ENCODE peak calls at places on chromosomes 11 and 22, in ten cellular contexts. One of them, this sample, is unnamed.
A peak's percentile ranks its signal among the peaks of the same experiment; 100 is the strongest.

GRCh38 chr11:33970984-33971466 is 79.1 kb upstream of the LMO2 start:
- DNase-seq in tibial nerve: no peak
- DNase-seq in heart left ventricle: peak; percentile 49
- DNase-seq in psoas muscle: peak; percentile 29
- DNase-seq in cardiac muscle cell: peak; percentile 70
- DNase-seq in adrenal gland: peak; percentile 72
- DNase-seq in left ventricle myocardium inferior: no peak
- DNase-seq in BE2C: peak; percentile 43
- DNase-seq in thoracic aorta: peak; percentile 4
- DNase-seq in neural progenitor cell: peak; percentile 70
- DNase-seq in this sample: no peak

GRCh38 chr11:76978239-76978638 is 56.0 kb upstream of the B3GNT6 start:
- DNase-seq in psoas muscle: no peak
- DNase-seq in left ventricle myocardium inferior: no peak
- DNase-seq in adrenal gland: no peak
- DNase-seq in cardiac muscle cell: no peak
- DNase-seq in tibial nerve: no peak
- DNase-seq in thoracic aorta: no peak
- DNase-seq in heart left ventricle: no peak
- DNase-seq in BE2C: no peak
- DNase-seq in neural progenitor cell: no peak
- DNase-seq in this sample: no peak

GRCh38 chr11:65491163-65491465 is 7.7 kb upstream of the MALAT1 start:
- DNase-seq in adrenal gland: peak; percentile 37
- DNase-seq in BE2C: no peak
- DNase-seq in neural progenitor cell: no peak
- DNase-seq in left ventricle myocardium inferior: peak; percentile 17
- DNase-seq in psoas muscle: no peak
- DNase-seq in thoracic aorta: no peak
- DNase-seq in cardiac muscle cell: no peak
- DNase-seq in tibial nerve: no peak
- DNase-seq in heart left ventricle: no peak
- DNase-seq in this sample: no peak

GRCh38 chr11:130043575-130043974 is 26.1 kb upstream of the APLP2 start:
- DNase-seq in cardiac muscle cell: no peak
- DNase-seq in left ventricle myocardium inferior: no peak
- DNase-seq in adrenal gland: no peak
- DNase-seq in BE2C: no peak
- DNase-seq in thoracic aorta: no peak
- DNase-seq in heart left ventricle: no peak
- DNase-seq in neural progenitor cell: no peak
- DNase-seq in psoas muscle: no peak
- DNase-seq in tibial nerve: no peak
- DNase-seq in this sample: no peak

GRCh38 chr11:75820636-75821035 is 5.6 kb downstream of the UVRAG start:
- DNase-seq in heart left ventricle: no peak
- DNase-seq in neural progenitor cell: no peak
- DNase-seq in cardiac muscle cell: no peak
- DNase-seq in BE2C: no peak
- DNase-seq in adrenal gland: peak; percentile 70
- DNase-seq in left ventricle myocardium inferior: no peak
- DNase-seq in psoas muscle: no peak
- DNase-seq in tibial nerve: no peak
- DNase-seq in thoracic aorta: no peak
- DNase-seq in this sample: no peak

GRCh38 chr11:111911563-111912401 is at the start of gene CRYAB:
- DNase-seq in cardiac muscle cell: peak; percentile 66
- DNase-seq in BE2C: no peak
- DNase-seq in left ventricle myocardium inferior: peak; percentile 89
- DNase-seq in tibial nerve: peak; percentile 85
- DNase-seq in psoas muscle: peak; percentile 93
- DNase-seq in neural progenitor cell: peak; percentile 34
- DNase-seq in adrenal gland: peak; percentile 91
- DNase-seq in thoracic aorta: peak; percentile 87
- DNase-seq in heart left ventricle: peak; percentile 89
- DNase-seq in this sample: peak; percentile 83

GRCh38 chr22:18110194-18110943 is at the start of gene TUBA8:
- DNase-seq in cardiac muscle cell: peak; percentile 66
- DNase-seq in neural progenitor cell: peak; percentile 72
- DNase-seq in heart left ventricle: peak; percentile 61
- DNase-seq in tibial nerve: no peak
- DNase-seq in psoas muscle: peak; percentile 75
- DNase-seq in thoracic aorta: peak; percentile 10
- DNase-seq in BE2C: peak; percentile 40
- DNase-seq in adrenal gland: peak; percentile 45
- DNase-seq in left ventricle myocardium inferior: peak; percentile 65
- DNase-seq in this sample: peak; percentile 51

GRCh38 chr11:107882095-107882820 is 23.7 kb upstream of the SLC35F2 start:
- DNase-seq in tibial nerve: no peak
- DNase-seq in psoas muscle: no peak
- DNase-seq in adrenal gland: no peak
- DNase-seq in BE2C: no peak
- DNase-seq in left ventricle myocardium inferior: no peak
- DNase-seq in heart left ventricle: no peak
- DNase-seq in cardiac muscle cell: no peak
- DNase-seq in neural progenitor cell: no peak
- DNase-seq in thoracic aorta: no peak
- DNase-seq in this sample: no peak

GRCh38 chr11:46348566-46348981 is 1.3 kb downstream of the DGKZ start:
- DNase-seq in psoas muscle: no peak
- DNase-seq in cardiac muscle cell: peak; percentile 54
- DNase-seq in tibial nerve: no peak
- DNase-seq in left ventricle myocardium inferior: no peak
- DNase-seq in BE2C: no peak
- DNase-seq in heart left ventricle: no peak
- DNase-seq in adrenal gland: no peak
- DNase-seq in neural progenitor cell: no peak
- DNase-seq in thoracic aorta: no peak
- DNase-seq in this sample: no peak

GRCh38 chr11:104653011-104653806 is 245.1 kb downstream of the CASP12 start:
- DNase-seq in tibial nerve: no peak
- DNase-seq in thoracic aorta: no peak
- DNase-seq in heart left ventricle: no peak
- DNase-seq in adrenal gland: peak; percentile 53
- DNase-seq in neural progenitor cell: no peak
- DNase-seq in left ventricle myocardium inferior: no peak
- DNase-seq in cardiac muscle cell: no peak
- DNase-seq in BE2C: peak; percentile 37
- DNase-seq in psoas muscle: no peak
- DNase-seq in this sample: no peak

GRCh38 chr11:92751594-92751993 is 217.9 kb upstream of the MTNR1B start:
- DNase-seq in adrenal gland: no peak
- DNase-seq in cardiac muscle cell: no peak
- DNase-seq in neural progenitor cell: no peak
- DNase-seq in psoas muscle: no peak
- DNase-seq in BE2C: no peak
- DNase-seq in tibial nerve: no peak
- DNase-seq in heart left ventricle: no peak
- DNase-seq in left ventricle myocardium inferior: no peak
- DNase-seq in thoracic aorta: no peak
- DNase-seq in this sample: no peak

GRCh38 chr22:37043828-37044538 is 7.6 kb upstream of the KCTD17 start:
- DNase-seq in adrenal gland: peak; percentile 81
- DNase-seq in thoracic aorta: no peak
- DNase-seq in tibial nerve: no peak
- DNase-seq in psoas muscle: peak; percentile 52
- DNase-seq in cardiac muscle cell: peak; percentile 71
- DNase-seq in left ventricle myocardium inferior: peak; percentile 58
- DNase-seq in neural progenitor cell: peak; percentile 55
- DNase-seq in BE2C: peak; percentile 84
- DNase-seq in heart left ventricle: peak; percentile 54
- DNase-seq in this sample: no peak

GRCh38 chr22:48844096-48844675 is 983.5 kb downstream of the BRD1 start:
- DNase-seq in psoas muscle: no peak
- DNase-seq in left ventricle myocardium inferior: no peak
- DNase-seq in cardiac muscle cell: no peak
- DNase-seq in BE2C: no peak
- DNase-seq in adrenal gland: no peak
- DNase-seq in tibial nerve: no peak
- DNase-seq in heart left ventricle: no peak
- DNase-seq in thoracic aorta: no peak
- DNase-seq in neural progenitor cell: no peak
- DNase-seq in this sample: no peak

GRCh38 chr22:38760477-38761201 is 4.8 kb upstream of the SUN2 start:
- DNase-seq in neural progenitor cell: peak; percentile 45
- DNase-seq in thoracic aorta: no peak
- DNase-seq in BE2C: peak; percentile 91
- DNase-seq in adrenal gland: no peak
- DNase-seq in psoas muscle: no peak
- DNase-seq in cardiac muscle cell: peak; percentile 47
- DNase-seq in tibial nerve: no peak
- DNase-seq in heart left ventricle: no peak
- DNase-seq in left ventricle myocardium inferior: no peak
- DNase-seq in this sample: no peak

GRCh38 chr22:27045103-27045940 is 387.9 kb downstream of the MIAT start:
- DNase-seq in heart left ventricle: no peak
- DNase-seq in cardiac muscle cell: no peak
- DNase-seq in thoracic aorta: no peak
- DNase-seq in neural progenitor cell: no peak
- DNase-seq in tibial nerve: no peak
- DNase-seq in psoas muscle: no peak
- DNase-seq in left ventricle myocardium inferior: no peak
- DNase-seq in BE2C: no peak
- DNase-seq in adrenal gland: no peak
- DNase-seq in this sample: no peak

GRCh38 chr11:134047586-134047999 is 21.3 kb upstream of the JAM3 start:
- DNase-seq in thoracic aorta: peak; percentile 88
- DNase-seq in BE2C: peak; percentile 62
- DNase-seq in neural progenitor cell: no peak
- DNase-seq in tibial nerve: peak; percentile 76
- DNase-seq in heart left ventricle: peak; percentile 72
- DNase-seq in adrenal gland: peak; percentile 83
- DNase-seq in psoas muscle: peak; percentile 84
- DNase-seq in cardiac muscle cell: no peak
- DNase-seq in left ventricle myocardium inferior: peak; percentile 81
- DNase-seq in this sample: peak; percentile 88

GRCh38 chr11:124877631-124878496 is 12.6 kb downstream of the ROBO3 start:
- DNase-seq in neural progenitor cell: no peak
- DNase-seq in heart left ventricle: no peak
- DNase-seq in tibial nerve: no peak
- DNase-seq in cardiac muscle cell: no peak
- DNase-seq in psoas muscle: no peak
- DNase-seq in adrenal gland: peak; percentile 26
- DNase-seq in left ventricle myocardium inferior: no peak
- DNase-seq in BE2C: no peak
- DNase-seq in thoracic aorta: no peak
- DNase-seq in this sample: no peak

GRCh38 chr22:25626146-25626992 is 61.9 kb downstream of the GRK3 start:
- DNase-seq in cardiac muscle cell: no peak
- DNase-seq in adrenal gland: no peak
- DNase-seq in heart left ventricle: no peak
- DNase-seq in left ventricle myocardium inferior: no peak
- DNase-seq in BE2C: no peak
- DNase-seq in neural progenitor cell: no peak
- DNase-seq in tibial nerve: no peak
- DNase-seq in thoracic aorta: no peak
- DNase-seq in psoas muscle: no peak
- DNase-seq in this sample: no peak

GRCh38 chr22:43884600-43885318 is 7.1 kb downstream of the PNPLA5 start:
- DNase-seq in thoracic aorta: no peak
- DNase-seq in adrenal gland: peak; percentile 71
- DNase-seq in neural progenitor cell: peak; percentile 77
- DNase-seq in left ventricle myocardium inferior: peak; percentile 59
- DNase-seq in BE2C: peak; percentile 82
- DNase-seq in heart left ventricle: peak; percentile 38
- DNase-seq in tibial nerve: peak; percentile 49
- DNase-seq in cardiac muscle cell: peak; percentile 68
- DNase-seq in psoas muscle: peak; percentile 68
- DNase-seq in this sample: peak; percentile 81

DNA sequence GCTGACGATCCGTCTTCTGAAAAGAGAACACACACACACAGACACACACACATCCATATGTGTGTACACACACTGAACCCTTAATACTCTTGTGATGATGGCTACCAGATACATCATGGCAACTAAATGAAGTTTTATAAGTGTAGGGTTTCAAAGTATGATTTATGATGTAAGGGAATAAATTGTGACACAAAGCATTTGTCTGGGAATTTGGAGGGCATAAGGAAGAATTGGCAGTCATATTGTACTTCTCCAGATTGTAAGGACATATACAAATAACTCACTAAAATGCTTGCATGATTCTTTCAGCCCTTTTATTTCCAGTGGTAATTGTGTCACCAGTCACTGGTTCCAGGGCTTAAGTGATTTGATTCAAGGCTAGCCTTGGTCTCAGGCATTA is 299.4 kb upstream of the ANO5 start:
- DNase-seq in thoracic aorta: no peak
- DNase-seq in heart left ventricle: no peak
- DNase-seq in cardiac muscle cell: no peak
- DNase-seq in tibial nerve: no peak
- DNase-seq in BE2C: no peak
- DNase-seq in left ventricle myocardium inferior: no peak
- DNase-seq in adrenal gland: no peak
- DNase-seq in neural progenitor cell: no peak
- DNase-seq in psoas muscle: no peak
- DNase-seq in this sample: no peak
- H3K4me1 ChIP-seq in thoracic aorta: peaks cover 2% of the 10 kb centered on the region
- H3K4me1 ChIP-seq in heart left ventricle: no peaks in the 10 kb centered on the region
- H3K4me1 ChIP-seq in cardiac muscle cell: peaks cover 17% of the 10 kb centered on the region
- H3K4me1 ChIP-seq in tibial nerve: peaks cover 9% of the 10 kb centered on the region
- H3K4me1 ChIP-seq in BE2C: peaks cover 12% of the 10 kb centered on the region
- H3K4me1 ChIP-seq in left ventricle myocardium inferior: no peaks in the 10 kb centered on the region
- H3K4me1 ChIP-seq in adrenal gland: no peaks in the 10 kb centered on the region
- H3K4me1 ChIP-seq in neural progenitor cell: peaks cover 10% of the 10 kb centered on the region
- H3K4me1 ChIP-seq in psoas muscle: no peaks in the 10 kb centered on the region
- H3K4me1 ChIP-seq in this sample: no peaks in the 10 kb centered on the region

GRCh38 chr11:3641701-3642070 is at the start of gene ART5:
- DNase-seq in tibial nerve: no peak
- DNase-seq in neural progenitor cell: no peak
- DNase-seq in thoracic aorta: no peak
- DNase-seq in adrenal gland: no peak
- DNase-seq in heart left ventricle: no peak
- DNase-seq in psoas muscle: no peak
- DNase-seq in left ventricle myocardium inferior: no peak
- DNase-seq in cardiac muscle cell: no peak
- DNase-seq in BE2C: no peak
- DNase-seq in this sample: no peak
- H3K4me1 ChIP-seq in tibial nerve: peaks cover 21% of the 10 kb centered on the region
- H3K4me1 ChIP-seq in neural progenitor cell: peaks cover 5% of the 10 kb centered on the region
- H3K4me1 ChIP-seq in thoracic aorta: peaks cover 8% of the 10 kb centered on the region
- H3K4me1 ChIP-seq in adrenal gland: peaks cover 14% of the 10 kb centered on the region
- H3K4me1 ChIP-seq in heart left ventricle: peaks cover 24% of the 10 kb centered on the region
- H3K4me1 ChIP-seq in psoas muscle: peaks cover 33% of the 10 kb centered on the region
- H3K4me1 ChIP-seq in left ventricle myocardium inferior: peaks cover 39% of the 10 kb centered on the region
- H3K4me1 ChIP-seq in cardiac muscle cell: peaks cover 6% of the 10 kb centered on the region
- H3K4me1 ChIP-seq in BE2C: no peaks in the 10 kb centered on the region
- H3K4me1 ChIP-seq in this sample: peaks cover 6% of the 10 kb centered on the region

GRCh38 chr22:33896154-33896800 is 24.0 kb downstream of the LARGE1 start:
- DNase-seq in cardiac muscle cell: no peak
- DNase-seq in psoas muscle: no peak
- DNase-seq in neural progenitor cell: no peak
- DNase-seq in left ventricle myocardium inferior: no peak
- DNase-seq in thoracic aorta: no peak
- DNase-seq in heart left ventricle: no peak
- DNase-seq in adrenal gland: no peak
- DNase-seq in BE2C: no peak
- DNase-seq in tibial nerve: no peak
- DNase-seq in this sample: no peak
- H3K4me1 ChIP-seq in cardiac muscle cell: peaks cover 11% of the 10 kb centered on the region
- H3K4me1 ChIP-seq in psoas muscle: peaks cover 22% of the 10 kb centered on the region
- H3K4me1 ChIP-seq in neural progenitor cell: peaks cover 40% of the 10 kb centered on the region
- H3K4me1 ChIP-seq in left ventricle myocardium inferior: peaks cover 87% of the 10 kb centered on the region
- H3K4me1 ChIP-seq in thoracic aorta: no peaks in the 10 kb centered on the region
- H3K4me1 ChIP-seq in heart left ventricle: peaks cover 60% of the 10 kb centered on the region
- H3K4me1 ChIP-seq in adrenal gland: peaks cover 17% of the 10 kb centered on the region
- H3K4me1 ChIP-seq in BE2C: no peaks in the 10 kb centered on the region
- H3K4me1 ChIP-seq in tibial nerve: peaks cover 20% of the 10 kb centered on the region
- H3K4me1 ChIP-seq in this sample: peaks cover 24% of the 10 kb centered on the region

GRCh38 chr11:12161603-12162350 is 51.4 kb downstream of the MICAL2 start:
- DNase-seq in tibial nerve: no peak
- DNase-seq in neural progenitor cell: no peak
- DNase-seq in heart left ventricle: no peak
- DNase-seq in cardiac muscle cell: no peak
- DNase-seq in adrenal gland: no peak
- DNase-seq in left ventricle myocardium inferior: no peak
- DNase-seq in thoracic aorta: no peak
- DNase-seq in BE2C: no peak
- DNase-seq in psoas muscle: no peak
- DNase-seq in this sample: no peak
- H3K4me1 ChIP-seq in tibial nerve: peaks cover 75% of the 10 kb centered on the region
- H3K4me1 ChIP-seq in neural progenitor cell: no peaks in the 10 kb centered on the region
- H3K4me1 ChIP-seq in heart left ventricle: peaks cover 92% of the 10 kb centered on the region
- H3K4me1 ChIP-seq in cardiac muscle cell: peaks cover 84% of the 10 kb centered on the region
- H3K4me1 ChIP-seq in adrenal gland: peaks cover 21% of the 10 kb centered on the region
- H3K4me1 ChIP-seq in left ventricle myocardium inferior: peaks cover 97% of the 10 kb centered on the region
- H3K4me1 ChIP-seq in thoracic aorta: peaks cover 78% of the 10 kb centered on the region
- H3K4me1 ChIP-seq in BE2C: no peaks in the 10 kb centered on the region
- H3K4me1 ChIP-seq in psoas muscle: peaks cover 38% of the 10 kb centered on the region
- H3K4me1 ChIP-seq in this sample: peaks cover 17% of the 10 kb centered on the region